ENCODE peak calls at places on chromosomes 13 and 19, in five cellular contexts. One of them, this sample, is unnamed.

GRCh38 chr13:67229438-67230242 is 496 bp downstream of the PCDH9 start:
- DNase-seq in SK-N-SH: peak
- DNase-seq in H1: no peak
- DNase-seq in K562: no peak
- DNase-seq in GM12878: no peak
- DNase-seq in this sample: no peak

GRCh38 chr19:10430505-10431253 is 10.3 kb downstream of the PDE4A start:
- DNase-seq in SK-N-SH: peak
- DNase-seq in H1: no peak
- DNase-seq in GM12878: no peak
- DNase-seq in K562: peak
- DNase-seq in this sample: no peak

GRCh38 chr19:16673226-16673625 is 12.3 kb downstream of the TMEM38A start:
- DNase-seq in K562: no peak
- DNase-seq in H1: no peak
- DNase-seq in GM12878: no peak
- DNase-seq in SK-N-SH: no peak
- DNase-seq in this sample: no peak

GRCh38 chr13:36339600-36340155 is 6.5 kb downstream of the SPART start:
- DNase-seq in H1: no peak
- DNase-seq in K562: no peak
- DNase-seq in SK-N-SH: no peak
- DNase-seq in GM12878: no peak
- DNase-seq in this sample: no peak

GRCh38 chr19:52691737-52692136 is 43.1 kb downstream of the ZNF611 start:
- DNase-seq in K562: peak
- DNase-seq in SK-N-SH: no peak
- DNase-seq in H1: no peak
- DNase-seq in GM12878: peak
- DNase-seq in this sample: no peak

GRCh38 chr13:39385154-39385553 is 217.8 kb downstream of the LHFPL6 start:
- DNase-seq in K562: no peak
- DNase-seq in H1: no peak
- DNase-seq in SK-N-SH: no peak
- DNase-seq in GM12878: no peak
- DNase-seq in this sample: no peak

GRCh38 chr19:16594681-16595091 is 22.5 kb upstream of the SLC35E1 start:
- DNase-seq in SK-N-SH: no peak
- DNase-seq in K562: no peak
- DNase-seq in H1: no peak
- DNase-seq in GM12878: no peak
- DNase-seq in this sample: no peak

GRCh38 chr19:36049080-36049698 is 4.9 kb downstream of the THAP8 start:
- DNase-seq in GM12878: no peak
- DNase-seq in H1: no peak
- DNase-seq in K562: no peak
- DNase-seq in SK-N-SH: no peak
- DNase-seq in this sample: no peak

GRCh38 chr13:83449666-83450395 is 432.4 kb downstream of the SLITRK1 start:
- DNase-seq in SK-N-SH: no peak
- DNase-seq in H1: no peak
- DNase-seq in GM12878: no peak
- DNase-seq in K562: no peak
- DNase-seq in this sample: no peak

GRCh38 chr13:66036024-66036614 is 1194.0 kb downstream of the PCDH9 start:
- DNase-seq in GM12878: no peak
- DNase-seq in SK-N-SH: no peak
- DNase-seq in H1: no peak
- DNase-seq in K562: no peak
- DNase-seq in this sample: no peak

GRCh38 chr19:8654591-8655339 is 24.3 kb downstream of the NFILZ start:
- DNase-seq in K562: peak
- DNase-seq in GM12878: no peak
- DNase-seq in SK-N-SH: peak
- DNase-seq in H1: peak
- DNase-seq in this sample: no peak

GRCh38 chr19:47102561-47103135 is 10.9 kb downstream of the ZC3H4 start:
- DNase-seq in GM12878: no peak
- DNase-seq in SK-N-SH: no peak
- DNase-seq in H1: no peak
- DNase-seq in K562: no peak
- DNase-seq in this sample: no peak

GRCh38 chr19:29478578-29479565 is 46.9 kb upstream of the VSTM2B start:
- DNase-seq in SK-N-SH: peak
- DNase-seq in GM12878: no peak
- DNase-seq in H1: peak
- DNase-seq in K562: peak
- DNase-seq in this sample: peak

GRCh38 chr13:22278336-22278929 is 607.6 kb downstream of the FGF9 start:
- DNase-seq in GM12878: peak
- DNase-seq in K562: peak
- DNase-seq in SK-N-SH: peak
- DNase-seq in H1: peak
- DNase-seq in this sample: peak

GRCh38 chr19:11659612-11660011 is 62.3 kb downstream of the ZNF627 start:
- DNase-seq in SK-N-SH: peak
- DNase-seq in H1: no peak
- DNase-seq in K562: peak
- DNase-seq in GM12878: no peak
- DNase-seq in this sample: peak

GRCh38 chr13:66021846-66022245 is 1208.3 kb downstream of the PCDH9 start:
- DNase-seq in K562: no peak
- DNase-seq in GM12878: no peak
- DNase-seq in H1: no peak
- DNase-seq in SK-N-SH: no peak
- DNase-seq in this sample: no peak

GRCh38 chr13:44212633-44213387 is 160.8 kb upstream of the SERP2 start:
- DNase-seq in GM12878: no peak
- DNase-seq in K562: no peak
- DNase-seq in SK-N-SH: no peak
- DNase-seq in H1: no peak
- DNase-seq in this sample: no peak

GRCh38 chr13:103884139-103884723 is 818.0 kb upstream of the SLC10A2 start:
- DNase-seq in H1: no peak
- DNase-seq in SK-N-SH: no peak
- DNase-seq in K562: no peak
- DNase-seq in GM12878: no peak
- DNase-seq in this sample: peak

GRCh38 chr13:46386996-46387851 is at the start of gene RUBCNL:
- DNase-seq in GM12878: no peak
- DNase-seq in H1: no peak
- DNase-seq in K562: no peak
- DNase-seq in SK-N-SH: peak
- DNase-seq in this sample: no peak

GRCh38 chr13:30881191-30881651 is 24.9 kb upstream of the MEDAG start:
- DNase-seq in K562: no peak
- DNase-seq in SK-N-SH: no peak
- DNase-seq in GM12878: no peak
- DNase-seq in H1: no peak
- DNase-seq in this sample: no peak

GRCh38 chr19:51815038-51815437 is 20.1 kb downstream of the FPR3 start:
- DNase-seq in SK-N-SH: no peak
- DNase-seq in K562: no peak
- DNase-seq in GM12878: no peak
- DNase-seq in H1: no peak
- DNase-seq in this sample: no peak

GRCh38 chr13:75271851-75272250 is 210.1 kb downstream of the TBC1D4 start:
- DNase-seq in SK-N-SH: no peak
- DNase-seq in H1: no peak
- DNase-seq in K562: no peak
- DNase-seq in GM12878: no peak
- DNase-seq in this sample: no peak

GRCh38 chr19:41939861-41940442 is 11.7 kb upstream of the ERFL start:
- DNase-seq in H1: no peak
- DNase-seq in K562: peak
- DNase-seq in GM12878: no peak
- DNase-seq in SK-N-SH: peak
- DNase-seq in this sample: no peak

GRCh38 chr13:109146912-109147624 is 517.7 kb downstream of the MYO16 start:
- DNase-seq in K562: no peak
- DNase-seq in SK-N-SH: peak
- DNase-seq in H1: no peak
- DNase-seq in GM12878: no peak
- DNase-seq in this sample: no peak

GRCh38 chr13:33263976-33264619 is 21.5 kb downstream of the STARD13 start:
- DNase-seq in H1: no peak
- DNase-seq in SK-N-SH: no peak
- DNase-seq in GM12878: no peak
- DNase-seq in K562: no peak
- DNase-seq in this sample: no peak

GRCh38 chr13:30997697-30998547 is 65.5 kb downstream of the TEX26 start:
- DNase-seq in SK-N-SH: peak
- DNase-seq in H1: no peak
- DNase-seq in GM12878: no peak
- DNase-seq in K562: no peak
- DNase-seq in this sample: no peak

GRCh38 chr19:43507880-43508279 is 3.3 kb upstream of the PHLDB3 start:
- DNase-seq in GM12878: no peak
- DNase-seq in K562: no peak
- DNase-seq in SK-N-SH: no peak
- DNase-seq in H1: no peak
- DNase-seq in this sample: no peak

GRCh38 chr19:48302600-48302959 is 22.8 kb upstream of the EMP3 start:
- DNase-seq in K562: no peak
- DNase-seq in GM12878: no peak
- DNase-seq in H1: no peak
- DNase-seq in SK-N-SH: no peak
- DNase-seq in this sample: no peak

GRCh38 chr19:48303866-48304265 is 21.5 kb upstream of the EMP3 start:
- DNase-seq in K562: no peak
- DNase-seq in H1: no peak
- DNase-seq in GM12878: no peak
- DNase-seq in SK-N-SH: no peak
- DNase-seq in this sample: no peak

GRCh38 chr19:48303367-48303766 is 22.0 kb upstream of the EMP3 start:
- DNase-seq in K562: no peak
- DNase-seq in SK-N-SH: no peak
- DNase-seq in GM12878: no peak
- DNase-seq in H1: no peak
- DNase-seq in this sample: no peak

GRCh38 chr19:48297975-48298374 is 27.4 kb upstream of the EMP3 start:
- DNase-seq in H1: no peak
- DNase-seq in SK-N-SH: no peak
- DNase-seq in GM12878: no peak
- DNase-seq in K562: no peak
- DNase-seq in this sample: no peak

GRCh38 chr19:48301886-48302599 is 23.3 kb upstream of the EMP3 start:
- DNase-seq in K562: no peak
- DNase-seq in H1: no peak
- DNase-seq in GM12878: no peak
- DNase-seq in SK-N-SH: no peak
- DNase-seq in this sample: no peak
- TF ChIP-seq RFX5 in K562: no peak
- TF ChIP-seq RFX5 in H1: no peak
- TF ChIP-seq RFX5 in GM12878: no peak
- TF ChIP-seq RFX5 in SK-N-SH: no peak
- TF ChIP-seq RFX5 in this sample: no peak

GRCh38 chr19:1258707-1259205 is 10.4 kb downstream of the MIDN start:
- DNase-seq in K562: no peak
- DNase-seq in GM12878: no peak
- DNase-seq in SK-N-SH: no peak
- DNase-seq in H1: no peak
- DNase-seq in this sample: no peak

GRCh38 chr19:1258161-1258492 is 9.7 kb downstream of the MIDN start:
- DNase-seq in H1: no peak
- DNase-seq in GM12878: no peak
- DNase-seq in SK-N-SH: no peak
- DNase-seq in K562: no peak
- DNase-seq in this sample: no peak

GRCh38 chr19:1255186-1256161 is 7.1 kb downstream of the MIDN start:
- DNase-seq in H1: no peak
- DNase-seq in GM12878: no peak
- DNase-seq in K562: no peak
- DNase-seq in SK-N-SH: no peak
- DNase-seq in this sample: no peak

GRCh38 chr19:1257475-1258160 is 9.2 kb downstream of the MIDN start:
- DNase-seq in SK-N-SH: no peak
- DNase-seq in K562: no peak
- DNase-seq in GM12878: no peak
- DNase-seq in H1: no peak
- DNase-seq in this sample: no peak

GRCh38 chr19:1256646-1257474 is 8.5 kb downstream of the MIDN start:
- DNase-seq in GM12878: no peak
- DNase-seq in SK-N-SH: no peak
- DNase-seq in H1: no peak
- DNase-seq in K562: no peak
- DNase-seq in this sample: no peak
- TF ChIP-seq POLR2AphosphoS5 in GM12878: no peak
- TF ChIP-seq POLR2AphosphoS5 in SK-N-SH: no peak
- TF ChIP-seq POLR2AphosphoS5 in H1: peak
- TF ChIP-seq POLR2AphosphoS5 in K562: peak
- TF ChIP-seq POLR2AphosphoS5 in this sample: peak

GRCh38 chr19:18291019-18291524 is 9.7 kb upstream of the JUND start:
- DNase-seq in K562: no peak
- DNase-seq in SK-N-SH: peak
- DNase-seq in GM12878: no peak
- DNase-seq in H1: no peak
- DNase-seq in this sample: no peak
- TF ChIP-seq RFX5 in K562: no peak
- TF ChIP-seq RFX5 in SK-N-SH: no peak
- TF ChIP-seq RFX5 in GM12878: no peak
- TF ChIP-seq RFX5 in H1: no peak
- TF ChIP-seq RFX5 in this sample: no peak

GRCh38 chr13:111099292-111099691 is 15.8 kb upstream of the ARHGEF7 start:
- DNase-seq in H1: no peak
- DNase-seq in GM12878: no peak
- DNase-seq in K562: no peak
- DNase-seq in SK-N-SH: no peak
- DNase-seq in this sample: no peak

GRCh38 chr13:111095031-111095840 is 19.9 kb upstream of the ARHGEF7 start:
- DNase-seq in H1: no peak
- DNase-seq in K562: no peak
- DNase-seq in GM12878: no peak
- DNase-seq in SK-N-SH: no peak
- DNase-seq in this sample: no peak

GRCh38 chr13:111093634-111094033 is 21.5 kb upstream of the ARHGEF7 start:
- DNase-seq in SK-N-SH: no peak
- DNase-seq in K562: no peak
- DNase-seq in GM12878: no peak
- DNase-seq in H1: no peak
- DNase-seq in this sample: no peak

GRCh38 chr13:111093136-111093535 is 22.0 kb upstream of the ARHGEF7 start:
- DNase-seq in GM12878: no peak
- DNase-seq in K562: no peak
- DNase-seq in SK-N-SH: no peak
- DNase-seq in H1: no peak
- DNase-seq in this sample: no peak

GRCh38 chr13:111095911-111096501 is 19.1 kb upstream of the ARHGEF7 start:
- DNase-seq in SK-N-SH: no peak
- DNase-seq in GM12878: no peak
- DNase-seq in H1: no peak
- DNase-seq in K562: no peak
- DNase-seq in this sample: no peak
- TF ChIP-seq POLR2AphosphoS5 in SK-N-SH: no peak
- TF ChIP-seq POLR2AphosphoS5 in GM12878: no peak
- TF ChIP-seq POLR2AphosphoS5 in H1: no peak
- TF ChIP-seq POLR2AphosphoS5 in K562: no peak
- TF ChIP-seq POLR2AphosphoS5 in this sample: no peak